ENCODE peak calls at places on chromosome 16, in five cellular contexts. P, D, E, O and U are unnamed samples.

GRCh38 chr16:54050281-54051210 is 236.0 kb downstream of the IRX3 start:
- DNase-seq in P (no peak), D (no peak), E (no peak), O (no peak), U (no peak)

GRCh38 chr16:14286381-14287230 is 215.5 kb downstream of the MRTFB start:
- DNase-seq in P (no peak), D (peak; percentile 44), E (no peak), O (no peak), U (peak; percentile 68)

GRCh38 chr16:49439050-49439449 is 65.4 kb downstream of the C16orf78 start:
- DNase-seq in P (no peak), D (no peak), E (no peak), O (no peak), U (no peak)

GRCh38 chr16:85428168-85428898 is 184.8 kb upstream of the GSE1 start:
- DNase-seq in P (peak; percentile 53), D (peak; percentile 63), E (peak; percentile 25), O (peak; percentile 62), U (no peak)

GRCh38 chr16:23121024-23121423 is 28.2 kb downstream of the USP31 start:
- DNase-seq in P (no peak), D (no peak), E (no peak), O (no peak), U (no peak)

GRCh38 chr16:66166451-66166850 is 200.0 kb upstream of the CDH5 start:
- DNase-seq in P (no peak), D (no peak), E (no peak), O (no peak), U (no peak)

GRCh38 chr16:5523794-5524193 is 426.2 kb upstream of the EEF2KMT start:
- DNase-seq in P (no peak), D (no peak), E (no peak), O (no peak), U (no peak)

GRCh38 chr16:85309656-85310587 is 197.7 kb upstream of the CIBAR2 start:
- DNase-seq in P (no peak), D (no peak), E (no peak), O (peak; percentile 63), U (no peak)

GRCh38 chr16:87794485-87795078 is 28.8 kb upstream of the KLHDC4 start:
- DNase-seq in P (no peak), D (no peak), E (no peak), O (no peak), U (no peak)